ENCODE peak calls at places on chromosomes 4 and X, in six cellular contexts. X, Y, I, F, B and O are unnamed samples.

GRCh38 chr4:132297346-132297745 is 851.7 kb upstream of the PCDH10 start:
- DNase-seq in I (peak), F (no peak), Y (no peak), X (peak), B (no peak), O (no peak)

GRCh38 chr4:177322881-177323280 is 13.2 kb downstream of the NEIL3 start:
- DNase-seq in I (no peak), Y (no peak), X (no peak), F (no peak), B (no peak), O (no peak)

GRCh38 chr4:102759835-102760644 is 728 bp downstream of the MANBA start:
- DNase-seq in F (no peak), I (peak), Y (no peak), B (peak), X (peak), O (no peak)

GRCh38 chr4:148112231-148112982 is 329.8 kb downstream of the NR3C2 start:
- DNase-seq in F (no peak), Y (no peak), I (no peak), B (no peak), X (peak), O (no peak)

GRCh38 chrX:133495464-133496391 is 80.4 kb upstream of the GPC4 start:
- DNase-seq in I (peak), F (no peak), X (peak), B (no peak), Y (peak), O (peak)

GRCh38 chr4:161546902-161547301 is 616.9 kb downstream of the FSTL5 start:
- DNase-seq in X (no peak), B (no peak), Y (no peak), F (no peak), I (no peak), O (no peak)

GRCh38 chr4:19930742-19931141 is 321.0 kb upstream of the SLIT2 start:
- DNase-seq in F (no peak), I (no peak), X (no peak), Y (no peak), B (no peak), O (no peak)

GRCh38 chr4:8778301-8778700 is 93.3 kb downstream of the HMX1 start:
- DNase-seq in F (no peak), Y (no peak), I (no peak), B (no peak), X (no peak), O (no peak)

GRCh38 chrX:123962006-123962485 is 540 bp downstream of the STAG2 start:
- DNase-seq in F (no peak), Y (no peak), X (no peak), B (no peak), I (no peak), O (no peak)

GRCh38 chrX:11296051-11296450 is 2.8 kb downstream of the AMELX start:
- DNase-seq in X (no peak), B (no peak), Y (no peak), I (no peak), F (no peak), O (no peak)

GRCh38 chrX:77346859-77347258 is 100.3 kb upstream of the FGF16 start:
- DNase-seq in Y (no peak), I (no peak), B (no peak), F (no peak), X (no peak), O (no peak)

GRCh38 chr4:142386450-142386849 is 459.7 kb downstream of the INPP4B start:
- DNase-seq in F (no peak), B (no peak), X (no peak), Y (no peak), I (no peak), O (no peak)

GRCh38 chr4:4559596-4559995 is 17.7 kb upstream of the STX18 start:
- DNase-seq in B (no peak), F (no peak), X (no peak), I (no peak), Y (no peak), O (no peak)

GRCh38 chr4:11182586-11183357 is 245.9 kb downstream of the HS3ST1 start:
- DNase-seq in X (no peak), F (no peak), B (no peak), Y (no peak), I (no peak), O (no peak)

GRCh38 chr4:5756271-5756670 is 45.3 kb downstream of the EVC start:
- DNase-seq in Y (no peak), F (no peak), B (no peak), I (no peak), X (no peak), O (no peak)

GRCh38 chr4:99507762-99508161 is 3.1 kb upstream of the C4orf17 start:
- DNase-seq in F (peak), B (no peak), I (no peak), Y (no peak), X (no peak), O (no peak)

GRCh38 chr4:113534698-113535097 is 226.8 kb downstream of the CAMK2D start:
- DNase-seq in B (no peak), Y (no peak), I (peak), F (no peak), X (no peak), O (no peak)

GRCh38 chr4:23033796-23034195 is 341.1 kb downstream of the GBA3 start:
- DNase-seq in B (no peak), X (peak), F (no peak), I (no peak), Y (no peak), O (no peak)

GRCh38 chrX:119753639-119754257 is 4.6 kb upstream of the SOWAHD start:
- DNase-seq in Y (no peak), B (no peak), F (peak), I (no peak), X (no peak), O (no peak)

GRCh38 chr4:55405073-55405472 is 9.3 kb downstream of the TMEM165 start:
- DNase-seq in B (no peak), X (no peak), Y (no peak), F (no peak), I (no peak), O (no peak)

GRCh38 chr4:103934178-103934789 is 214.5 kb upstream of the TACR3 start:
- DNase-seq in B (peak), I (peak), F (no peak), Y (peak), X (no peak), O (no peak)

GRCh38 chr4:106160560-106160959 is 155.4 kb downstream of the TBCK start:
- DNase-seq in X (no peak), B (no peak), F (no peak), Y (no peak), I (no peak), O (no peak)

GRCh38 chr4:2136736-2137135 is 77.6 kb downstream of the NAT8L start:
- DNase-seq in X (no peak), F (no peak), I (no peak), B (no peak), Y (no peak), O (no peak)

GRCh38 chrX:17854521-17854920 is 6.6 kb downstream of the RAI2 start:
- DNase-seq in I (no peak), X (no peak), B (no peak), Y (no peak), F (no peak), O (no peak)

GRCh38 chrX:17805120-17805519 is 56.0 kb downstream of the RAI2 start:
- DNase-seq in Y (no peak), X (no peak), F (no peak), I (no peak), B (no peak), O (no peak)

GRCh38 chr4:53128959-53129358 is 236.9 kb downstream of the SCFD2 start:
- DNase-seq in X (no peak), I (no peak), F (no peak), Y (no peak), B (no peak), O (no peak)

GRCh38 chr4:77072195-77072753 is 3.5 kb downstream of the CCNI start:
- DNase-seq in I (no peak), B (no peak), Y (no peak), F (peak), X (no peak), O (peak)

GRCh38 chr4:184331155-184331995 is 113.7 kb upstream of the ENPP6 start:
- DNase-seq in F (no peak), B (no peak), X (no peak), Y (no peak), I (no peak), O (peak)

GRCh38 chr4:160319868-160320260 is 1217.0 kb downstream of the RAPGEF2 start:
- DNase-seq in B (no peak), F (no peak), X (no peak), Y (no peak), I (no peak), O (no peak)

GRCh38 chrX:357693-358471 is 28.8 kb downstream of the PPP2R3B start:
- DNase-seq in X (no peak), F (peak), Y (no peak), B (no peak), I (no peak), O (no peak)

GRCh38 chrX:109125304-109125703 is 356.6 kb downstream of the GUCY2F start:
- DNase-seq in Y (no peak), I (no peak), X (no peak), F (no peak), B (no peak), O (no peak)

GRCh38 chr4:157300678-157301077 is 80.2 kb downstream of the GRIA2 start:
- DNase-seq in Y (no peak), X (no peak), I (no peak), B (no peak), F (no peak), O (no peak)